ENCODE peak calls at places on chromosomes 5 and 9, in four cellular contexts. B, A, E and H are unnamed samples.

GRCh38 chr9:7095054-7095453 is 337.3 kb downstream of the KDM4C start:
- DNase-seq in B (no peak), A (no peak), E (no peak), H (no peak)

GRCh38 chr5:161719157-161719556 is 33.6 kb downstream of the GABRA6 start:
- DNase-seq in B (no peak), A (no peak), E (no peak), H (no peak)

GRCh38 chr5:147481857-147482256 is 28.0 kb downstream of the DPYSL3 start:
- DNase-seq in B (no peak), A (no peak), E (no peak), H (peak; percentile 47)

GRCh38 chr9:135960328-135961276 is 571 bp downstream of the UBAC1 start:
- DNase-seq in B (no peak), A (peak; percentile 69), E (peak; percentile 31), H (no peak)

GRCh38 chr9:82923410-82924242 is 139.3 kb downstream of the RASEF start:
- DNase-seq in B (no peak), A (no peak), E (no peak), H (no peak)

GRCh38 chr5:142740903-142741302 is 29.3 kb upstream of the ARHGAP26 start:
- DNase-seq in B (no peak), A (no peak), E (peak; percentile 35), H (no peak)

GRCh38 chr5:157143127-157143959 is 678 bp upstream of the MED7 start:
- DNase-seq in B (peak; percentile 40), A (peak; percentile 28), E (peak; percentile 27), H (peak; percentile 31)

GRCh38 chr9:137814841-137815240 is 62.7 kb upstream of the CACNA1B start:
- DNase-seq in B (no peak), A (no peak), E (no peak), H (no peak)

GRCh38 chr5:35857606-35858205 is 1.0 kb downstream of the IL7R start:
- DNase-seq in B (no peak), A (no peak), E (no peak), H (peak; percentile 95)

GRCh38 chr5:58922392-58923171 is 339.7 kb downstream of the RAB3C start:
- DNase-seq in B (no peak), A (no peak), E (peak; percentile 60), H (no peak)

GRCh38 chr9:105341784-105342183 is 97.3 kb downstream of the SLC44A1 start:
- DNase-seq in B (no peak), A (no peak), E (no peak), H (peak; percentile 41)

GRCh38 chr5:132662925-132663770 is 5.2 kb downstream of the IL13 start:
- DNase-seq in B (no peak), A (peak; percentile 63), E (no peak), H (no peak)

GRCh38 chr5:30764704-30765103 is 428.8 kb upstream of the CDH6 start:
- DNase-seq in B (no peak), A (no peak), E (no peak), H (no peak)

GRCh38 chr5:138981606-138982005 is 106.5 kb upstream of the LRRTM2 start:
- DNase-seq in B (peak; percentile 1), A (no peak), E (no peak), H (no peak)

GRCh38 chr9:124291801-124292396 is 34.1 kb downstream of the NEK6 start:
- DNase-seq in B (peak; percentile 20), A (no peak), E (no peak), H (peak; percentile 72)

GRCh38 chr5:81428866-81429265 is 34.9 kb upstream of the ACOT12 start:
- DNase-seq in B (no peak), A (peak; percentile 16), E (no peak), H (peak; percentile 27)

GRCh38 chr5:174559141-174559540 is 165.2 kb upstream of the MSX2 start:
- DNase-seq in B (no peak), A (no peak), E (no peak), H (no peak)

GRCh38 chr9:136957461-136957860 is 5.4 kb downstream of the LCN12 start:
- DNase-seq in B (no peak), A (no peak), E (no peak), H (no peak)

GRCh38 chr5:115895821-115896220 is 54.1 kb downstream of the AP3S1 start:
- DNase-seq in B (no peak), A (no peak), E (no peak), H (peak; percentile 18)

GRCh38 chr5:40679071-40679997 is at the start of gene PTGER4:
- DNase-seq in B (peak; percentile 92), A (peak; percentile 98), E (peak; percentile 93), H (peak; percentile 95)

GRCh38 chr9:13186091-13186490 is 93.4 kb downstream of the MPDZ start:
- DNase-seq in B (no peak), A (no peak), E (no peak), H (no peak)

GRCh38 chr5:81657386-81657785 is 93.5 kb downstream of the SSBP2 start:
- DNase-seq in B (no peak), A (no peak), E (no peak), H (peak; percentile 10)

GRCh38 chr5:150508021-150508640 is at the start of gene NDST1:
- DNase-seq in B (no peak), A (no peak), E (no peak), H (no peak)

GRCh38 chr5:144335561-144335960 is 164.9 kb downstream of the KCTD16 start:
- DNase-seq in B (no peak), A (no peak), E (no peak), H (no peak)

GRCh38 chr5:122093415-122093814 is 15.4 kb upstream of the LOX start:
- DNase-seq in B (no peak), A (no peak), E (no peak), H (peak; percentile 69)

GRCh38 chr5:161541-162110 is 29.7 kb upstream of the LRRC14B start:
- DNase-seq in B (no peak), A (no peak), E (no peak), H (no peak)

GRCh38 chr9:68698943-68699509 is 6.0 kb upstream of the PIP5K1B start:
- DNase-seq in B (no peak), A (no peak), E (no peak), H (no peak)

GRCh38 chr5:68178579-68178978 is 37.0 kb upstream of the PIK3R1 start:
- DNase-seq in B (no peak), A (no peak), E (no peak), H (peak; percentile 20)

GRCh38 chr5:125225424-125225823 is 479.0 kb upstream of the ZNF608 start:
- DNase-seq in B (no peak), A (no peak), E (no peak), H (no peak)

GRCh38 chr5:172603425-172603824 is 37.6 kb upstream of the NEURL1B start:
- DNase-seq in B (no peak), A (no peak), E (peak; percentile 41), H (no peak)

GRCh38 chr5:10138385-10139057 is 111.2 kb downstream of the ATPSCKMT start:
- DNase-seq in B (no peak), A (no peak), E (no peak), H (no peak)

GRCh38 chr5:139389701-139390638 is at the start of gene MZB1:
- DNase-seq in B (peak; percentile 47), A (no peak), E (no peak), H (no peak)

GRCh38 chr5:97735209-97735608 is 552.2 kb upstream of the RIOK2 start:
- DNase-seq in B (no peak), A (no peak), E (no peak), H (peak; percentile 76)

GRCh38 chr9:109269839-109270238 is 51.0 kb downstream of the EPB41L4B start:
- DNase-seq in B (no peak), A (no peak), E (no peak), H (no peak)